ENCODE peak calls at places on chromosomes 5 and 9, in five cellular contexts. One of them, this sample, is unnamed.

GRCh38 chr5:139638090-139638735 is 9.9 kb upstream of the CXXC5 start:
- DNase-seq in HepG2: no peak
- DNase-seq in K562: peak
- DNase-seq in A549: no peak
- DNase-seq in H1: no peak
- DNase-seq in this sample: peak

GRCh38 chr5:73789851-73790281 is 163.9 kb downstream of the ARHGEF28 start:
- DNase-seq in A549: no peak
- DNase-seq in HepG2: no peak
- DNase-seq in H1: no peak
- DNase-seq in K562: no peak
- DNase-seq in this sample: no peak

GRCh38 chr5:160293901-160294561 is 18.3 kb downstream of the CCNJL start:
- DNase-seq in A549: peak
- DNase-seq in K562: no peak
- DNase-seq in HepG2: peak
- DNase-seq in H1: no peak
- DNase-seq in this sample: no peak

GRCh38 chr5:136053336-136054121 is 24.7 kb downstream of the TGFBI start:
- DNase-seq in HepG2: peak
- DNase-seq in A549: peak
- DNase-seq in K562: peak
- DNase-seq in H1: no peak
- DNase-seq in this sample: peak

GRCh38 chr5:125575561-125576504 is 829.4 kb upstream of the ZNF608 start:
- DNase-seq in K562: no peak
- DNase-seq in A549: no peak
- DNase-seq in H1: peak
- DNase-seq in HepG2: no peak
- DNase-seq in this sample: no peak

GRCh38 chr5:59768204-59769040 is 125.1 kb downstream of the PDE4D start:
- DNase-seq in K562: no peak
- DNase-seq in HepG2: peak
- DNase-seq in A549: peak
- DNase-seq in H1: peak
- DNase-seq in this sample: peak

GRCh38 chr5:116531635-116532034 is 43.0 kb downstream of the SEMA6A start:
- DNase-seq in A549: no peak
- DNase-seq in K562: no peak
- DNase-seq in H1: no peak
- DNase-seq in HepG2: peak
- DNase-seq in this sample: no peak

GRCh38 chr5:77359231-77359630 is 132.9 kb downstream of the WDR41 start:
- DNase-seq in H1: no peak
- DNase-seq in A549: no peak
- DNase-seq in K562: no peak
- DNase-seq in HepG2: no peak
- DNase-seq in this sample: no peak

GRCh38 chr5:14487101-14487895 is 94.3 kb upstream of the OTULINL start:
- DNase-seq in A549: no peak
- DNase-seq in K562: no peak
- DNase-seq in H1: no peak
- DNase-seq in HepG2: no peak
- DNase-seq in this sample: no peak

GRCh38 chr9:134349941-134350340 is 23.7 kb downstream of the RXRA start:
- DNase-seq in HepG2: no peak
- DNase-seq in K562: no peak
- DNase-seq in H1: no peak
- DNase-seq in A549: no peak
- DNase-seq in this sample: no peak

GRCh38 chr9:112620353-112620752 is 97.6 kb downstream of the INIP start:
- DNase-seq in A549: no peak
- DNase-seq in H1: no peak
- DNase-seq in K562: no peak
- DNase-seq in HepG2: no peak
- DNase-seq in this sample: no peak

GRCh38 chr5:144549580-144549979 is 378.9 kb downstream of the KCTD16 start:
- DNase-seq in A549: no peak
- DNase-seq in K562: no peak
- DNase-seq in H1: no peak
- DNase-seq in HepG2: no peak
- DNase-seq in this sample: peak

GRCh38 chr9:129071526-129072131 is 9.3 kb upstream of the DOLPP1 start:
- DNase-seq in H1: peak
- DNase-seq in K562: no peak
- DNase-seq in A549: no peak
- DNase-seq in HepG2: no peak
- DNase-seq in this sample: no peak

GRCh38 chr9:111926421-111926875 is 29.8 kb downstream of the UGCG start:
- DNase-seq in A549: no peak
- DNase-seq in HepG2: no peak
- DNase-seq in K562: no peak
- DNase-seq in H1: no peak
- DNase-seq in this sample: peak

DNA sequence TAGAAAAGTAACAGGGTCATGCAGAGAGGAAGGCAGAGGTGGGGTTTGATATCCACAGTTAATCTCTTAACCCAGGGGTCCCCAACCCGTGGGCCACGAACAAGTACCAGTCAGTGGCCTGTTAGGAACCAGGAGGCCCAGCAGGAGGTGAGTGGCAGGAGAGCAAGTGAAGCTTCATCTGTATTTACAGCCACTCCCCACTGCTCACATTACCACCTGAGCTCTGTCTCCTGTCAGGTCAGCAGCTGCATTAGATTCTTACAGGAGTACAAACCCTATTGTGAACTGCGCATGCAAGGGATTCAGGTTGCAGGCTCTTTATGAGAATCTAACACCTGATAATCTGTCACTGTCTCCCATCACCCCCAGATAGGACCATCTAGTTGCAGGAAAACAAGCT is 89.0 kb downstream of the ACTL7B start:
- DNase-seq in A549: no peak
- DNase-seq in H1: no peak
- DNase-seq in HepG2: no peak
- DNase-seq in K562: no peak
- DNase-seq in this sample: no peak
- TF ChIP-seq MAFK in A549: no peak
- TF ChIP-seq MAFK in H1: no peak
- TF ChIP-seq MAFK in HepG2: no peak
- TF ChIP-seq MAFK in K562: no peak
- TF ChIP-seq MAFK in this sample: no peak

GRCh38 chr9:130217838-130218237 is 45.6 kb downstream of the NCS1 start:
- DNase-seq in HepG2: no peak
- DNase-seq in A549: no peak
- DNase-seq in H1: no peak
- DNase-seq in K562: no peak
- DNase-seq in this sample: no peak

GRCh38 chr9:130219661-130220081 is 45.9 kb upstream of the HMCN2 start:
- DNase-seq in H1: no peak
- DNase-seq in HepG2: no peak
- DNase-seq in A549: no peak
- DNase-seq in K562: no peak
- DNase-seq in this sample: no peak

GRCh38 chr9:130225071-130225470 is 40.5 kb upstream of the HMCN2 start:
- DNase-seq in K562: no peak
- DNase-seq in A549: no peak
- DNase-seq in H1: no peak
- DNase-seq in HepG2: no peak
- DNase-seq in this sample: no peak

GRCh38 chr9:130222833-130223232 is 42.7 kb upstream of the HMCN2 start:
- DNase-seq in A549: no peak
- DNase-seq in H1: no peak
- DNase-seq in K562: no peak
- DNase-seq in HepG2: no peak
- DNase-seq in this sample: no peak

GRCh38 chr9:130220351-130220750 is 45.2 kb upstream of the HMCN2 start:
- DNase-seq in A549: no peak
- DNase-seq in H1: no peak
- DNase-seq in HepG2: no peak
- DNase-seq in K562: no peak
- DNase-seq in this sample: peak
- TF ChIP-seq MAFK in A549: no peak
- TF ChIP-seq MAFK in H1: no peak
- TF ChIP-seq MAFK in HepG2: no peak
- TF ChIP-seq MAFK in K562: no peak
- TF ChIP-seq MAFK in this sample: no peak

GRCh38 chr5:28975508-28975907 is 1937.1 kb upstream of the CDH9 start:
- DNase-seq in A549: no peak
- DNase-seq in H1: no peak
- DNase-seq in HepG2: no peak
- DNase-seq in K562: no peak
- DNase-seq in this sample: no peak
- TF ChIP-seq MAFK in A549: no peak
- TF ChIP-seq MAFK in H1: no peak
- TF ChIP-seq MAFK in HepG2: no peak
- TF ChIP-seq MAFK in K562: no peak
- TF ChIP-seq MAFK in this sample: no peak

DNA sequence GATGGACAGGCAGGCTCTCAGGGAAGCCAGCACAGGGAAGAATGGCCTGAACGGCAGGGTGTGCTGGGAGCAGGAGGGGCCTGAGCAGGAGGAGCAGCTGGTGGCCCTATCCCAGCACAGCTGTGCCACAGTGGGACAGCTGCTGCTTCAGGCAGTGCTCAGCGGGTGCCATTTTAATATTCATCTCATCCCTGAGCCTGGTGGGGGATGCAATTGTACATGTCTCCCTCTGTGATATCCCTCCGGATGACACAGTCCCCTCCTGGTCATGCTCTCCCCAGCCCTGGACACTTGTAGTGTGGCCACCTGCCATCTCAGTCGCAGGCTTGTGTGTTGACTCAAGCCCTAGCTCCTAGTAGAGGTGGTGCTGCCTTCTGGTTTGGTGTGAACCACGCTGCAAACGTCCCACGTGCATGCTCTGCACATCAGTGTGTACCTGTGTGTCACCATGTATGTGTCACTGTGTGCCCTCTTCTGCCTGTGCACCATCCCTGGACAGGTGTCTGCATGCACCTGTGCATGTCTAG is 132.8 kb downstream of the CACNA1B start:
- DNase-seq in H1: no peak
- DNase-seq in A549: no peak
- DNase-seq in K562: peak
- DNase-seq in HepG2: no peak
- DNase-seq in this sample: no peak
- TF ChIP-seq MAFK in H1: no peak
- TF ChIP-seq MAFK in A549: no peak
- TF ChIP-seq MAFK in K562: no peak
- TF ChIP-seq MAFK in HepG2: no peak
- TF ChIP-seq MAFK in this sample: no peak

GRCh38 chr9:122218070-122218884 is 10.5 kb downstream of the LHX6 start:
- DNase-seq in H1: no peak
- DNase-seq in HepG2: no peak
- DNase-seq in A549: no peak
- DNase-seq in K562: no peak
- DNase-seq in this sample: no peak

GRCh38 chr9:122220673-122221222 is 8.0 kb downstream of the LHX6 start:
- DNase-seq in HepG2: no peak
- DNase-seq in A549: no peak
- DNase-seq in H1: no peak
- DNase-seq in K562: no peak
- DNase-seq in this sample: no peak

GRCh38 chr9:122217640-122218039 is 11.1 kb downstream of the LHX6 start:
- DNase-seq in A549: no peak
- DNase-seq in K562: no peak
- DNase-seq in HepG2: peak
- DNase-seq in H1: no peak
- DNase-seq in this sample: no peak

GRCh38 chr9:122219856-122220672 is 8.7 kb downstream of the LHX6 start:
- DNase-seq in A549: no peak
- DNase-seq in HepG2: no peak
- DNase-seq in K562: no peak
- DNase-seq in H1: no peak
- DNase-seq in this sample: no peak

GRCh38 chr9:122218885-122219855 is 9.6 kb downstream of the LHX6 start:
- DNase-seq in H1: no peak
- DNase-seq in HepG2: no peak
- DNase-seq in A549: no peak
- DNase-seq in K562: no peak
- DNase-seq in this sample: peak
- TF ChIP-seq MAFK in H1: no peak
- TF ChIP-seq MAFK in HepG2: no peak
- TF ChIP-seq MAFK in A549: no peak
- TF ChIP-seq MAFK in K562: no peak
- TF ChIP-seq MAFK in this sample: no peak

GRCh38 chr5:157491471-157491870 is 31.5 kb downstream of the NIPAL4 start:
- DNase-seq in HepG2: no peak
- DNase-seq in A549: no peak
- DNase-seq in H1: no peak
- DNase-seq in K562: no peak
- DNase-seq in this sample: no peak
- TF ChIP-seq MAFK in HepG2: no peak
- TF ChIP-seq MAFK in A549: no peak
- TF ChIP-seq MAFK in H1: no peak
- TF ChIP-seq MAFK in K562: no peak
- TF ChIP-seq MAFK in this sample: no peak

DNA sequence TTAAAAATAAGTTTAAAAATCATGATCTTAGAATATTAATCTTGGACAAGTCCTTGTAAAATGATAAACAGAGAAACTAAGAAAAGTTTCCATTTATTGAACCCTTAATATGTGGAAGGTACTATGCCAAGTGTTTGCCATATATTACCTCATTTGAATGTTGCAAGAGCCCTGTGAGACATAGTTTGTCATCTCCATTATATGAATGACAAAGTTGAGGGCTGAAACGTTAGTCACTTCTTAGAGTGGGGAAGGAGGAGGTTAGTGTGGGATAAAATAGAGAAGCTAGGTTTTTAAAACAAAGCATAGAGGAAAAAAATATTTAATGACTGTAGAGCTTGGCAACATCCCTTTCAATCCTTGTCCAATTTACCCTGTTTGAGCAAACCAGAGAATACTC is 2.0 kb downstream of the TNC start:
- DNase-seq in K562: no peak
- DNase-seq in A549: no peak
- DNase-seq in HepG2: no peak
- DNase-seq in H1: no peak
- DNase-seq in this sample: peak
- TF ChIP-seq MAFK in K562: no peak
- TF ChIP-seq MAFK in A549: no peak
- TF ChIP-seq MAFK in HepG2: no peak
- TF ChIP-seq MAFK in H1: no peak
- TF ChIP-seq MAFK in this sample: no peak

DNA sequence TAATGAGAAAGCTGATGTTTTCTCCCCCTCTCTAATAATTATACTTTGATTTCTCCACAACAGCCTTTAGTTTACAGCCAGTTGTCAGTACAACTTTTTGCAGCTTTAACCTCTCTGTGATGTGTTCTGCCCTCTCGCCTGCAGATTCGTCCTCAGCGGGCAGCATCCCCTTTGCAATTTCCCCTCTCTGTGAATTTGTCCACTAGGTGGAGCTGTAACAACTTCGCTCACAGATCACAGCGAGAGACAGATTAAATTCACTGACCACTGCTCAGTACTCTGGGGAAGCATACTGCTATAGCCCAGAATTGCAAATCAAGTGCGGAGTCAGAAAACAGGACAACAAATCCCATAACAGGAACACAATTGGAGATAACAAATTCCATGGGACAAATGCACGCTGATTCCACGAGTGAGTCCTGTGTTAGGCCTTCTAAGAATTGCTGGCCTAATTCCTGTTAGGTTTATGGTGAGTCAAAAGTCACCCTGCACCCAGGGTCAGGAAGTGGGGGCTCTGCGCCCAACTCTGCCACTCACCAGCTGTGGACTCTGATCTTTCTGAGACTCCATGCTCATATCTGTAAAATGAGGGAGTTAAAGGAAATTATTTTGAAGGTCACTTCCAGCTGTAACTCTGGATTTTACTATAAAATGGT is 2124.9 kb downstream of the MAT2B start:
- DNase-seq in H1: peak
- DNase-seq in K562: peak
- DNase-seq in HepG2: peak
- DNase-seq in A549: peak
- DNase-seq in this sample: peak
- TF ChIP-seq MAFK in H1: no peak
- TF ChIP-seq MAFK in K562: no peak
- TF ChIP-seq MAFK in HepG2: no peak
- TF ChIP-seq MAFK in A549: no peak
- TF ChIP-seq MAFK in this sample: no peak

This sample was measured in IMR-90.